ENCODE peak calls at places on chromosomes 16 and 17, in ten cellular contexts. L is GM23248, I is heart left ventricle, V is PC-9, N is tibial nerve, B is H9, U is cardiac muscle cell, Z is brain microvascular endothelial cell, J is SK-N-SH, C is gastrocnemius medialis. Y is an unnamed sample.

GRCh38 chr17:44801880-44802279 is 28.2 kb downstream of the GJC1 start:
- DNase-seq in L (no peak), I (no peak), V (no peak), N (no peak), B (no peak), U (no peak), Z (no peak), J (no peak), C (no peak), Y (no peak)

GRCh38 chr16:67701420-67701819 is 17.7 kb downstream of the GFOD2 start:
- DNase-seq in L (no peak), I (no peak), V (no peak), N (no peak), B (no peak), U (no peak), Z (no peak), J (no peak), C (no peak), Y (no peak)

GRCh38 chr17:4854181-4854681 is 21.1 kb downstream of the MINK1 start:
- DNase-seq in L (peak), I (no peak), V (no peak), N (no peak), B (no peak), U (no peak), Z (no peak), J (no peak), C (no peak), Y (no peak)

GRCh38 chr17:21161498-21162393 is 35.0 kb downstream of the DHRS7B start:
- DNase-seq in L (peak), I (no peak), V (no peak), N (no peak), B (no peak), U (no peak), Z (peak), J (no peak), C (peak), Y (no peak)

GRCh38 chr17:79810138-79811027 is 13.5 kb upstream of the CBX8 start:
- DNase-seq in L (peak), I (peak), V (peak), N (no peak), B (peak), U (peak), Z (peak), J (peak), C (no peak), Y (peak)

GRCh38 chr16:8893976-8894690 is 12.0 kb downstream of the LITAFD start:
- DNase-seq in L (no peak), I (no peak), V (no peak), N (peak), B (no peak), U (no peak), Z (no peak), J (no peak), C (no peak), Y (peak)

GRCh38 chr16:48146131-48146530 is 9.7 kb downstream of the ABCC12 start:
- DNase-seq in L (no peak), I (no peak), V (no peak), N (no peak), B (no peak), U (no peak), Z (no peak), J (no peak), C (no peak), Y (no peak)

GRCh38 chr17:41340934-41341861 is 9.4 kb downstream of the KRT33A start:
- DNase-seq in L (no peak), I (no peak), V (no peak), N (no peak), B (no peak), U (no peak), Z (no peak), J (no peak), C (no peak), Y (no peak)

GRCh38 chr17:27038676-27039075 is 255.2 kb upstream of the WSB1 start:
- DNase-seq in L (no peak), I (no peak), V (no peak), N (no peak), B (no peak), U (no peak), Z (no peak), J (peak), C (no peak), Y (no peak)

GRCh38 chr16:53504161-53504663 is 1.2 kb upstream of the AKTIP start:
- DNase-seq in L (peak), I (peak), V (no peak), N (no peak), B (no peak), U (peak), Z (peak), J (peak), C (peak), Y (peak)

GRCh38 chr16:49856741-49857330 is 924 bp upstream of the ZNF423 start:
- DNase-seq in L (peak), I (peak), V (no peak), N (peak), B (peak), U (peak), Z (peak), J (peak), C (peak), Y (peak)
- H3K27ac ChIP-seq in L (no peak), I (peak), V (no peak), N (peak), B (no peak), U (peak), Z (no peak), J (peak), C (peak), Y (peak)

DNA sequence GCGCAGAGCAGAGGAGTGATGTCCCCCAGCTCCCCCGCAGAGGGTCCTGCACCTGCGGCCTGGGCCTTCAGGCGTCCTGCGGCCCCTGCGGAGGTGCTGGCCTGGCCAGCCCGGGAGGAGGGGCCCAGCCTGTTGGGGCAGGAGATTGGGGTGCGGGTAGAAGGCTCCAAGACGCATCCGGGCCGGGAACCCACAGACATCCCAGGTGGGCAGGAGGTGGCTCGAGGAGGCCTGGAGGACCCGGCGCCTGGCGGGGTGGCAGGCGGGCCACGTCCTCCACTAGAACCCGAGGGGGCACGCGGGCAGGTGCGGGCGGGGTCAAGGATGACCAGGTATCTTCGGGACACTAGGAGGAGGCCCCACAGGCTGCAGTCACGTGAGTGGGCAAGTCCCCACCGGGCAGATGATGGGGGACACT is 647 bp upstream of the SECTM1 start:
- DNase-seq in L (no peak), I (no peak), V (no peak), N (no peak), B (peak), U (no peak), Z (no peak), J (no peak), C (no peak), Y (peak)
- H3K27ac ChIP-seq in L (no peak), I (peak), V (no peak), N (peak), B (no peak), U (no peak), Z (no peak), J (no peak), C (peak), Y (peak)

GRCh38 chr17:887842-888214 is 91.7 kb downstream of the NXN start:
- DNase-seq in L (no peak), I (no peak), V (no peak), N (no peak), B (no peak), U (no peak), Z (no peak), J (no peak), C (no peak), Y (no peak)
- H3K27ac ChIP-seq in L (no peak), I (no peak), V (no peak), N (peak), B (peak), U (peak), Z (no peak), J (no peak), C (peak), Y (no peak)

DNA sequence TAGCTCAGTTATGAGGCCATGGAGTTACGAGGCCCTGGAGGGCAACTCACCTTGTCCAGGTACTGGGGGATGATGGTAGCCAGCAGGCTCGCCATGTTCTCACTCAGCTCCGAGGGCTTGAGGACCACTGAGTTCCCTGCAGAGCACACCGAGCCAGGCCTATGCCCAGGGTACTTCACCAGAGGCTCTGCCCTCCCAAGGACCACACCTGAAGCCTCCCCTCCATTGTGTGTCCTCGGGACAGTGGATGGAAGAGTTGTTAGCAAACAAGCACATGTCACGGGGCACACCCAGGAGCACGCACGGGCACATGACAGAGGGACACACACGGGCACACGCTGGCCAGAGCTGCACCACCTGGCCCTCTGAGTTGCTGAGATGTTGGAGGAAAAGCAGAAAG is 5.6 kb downstream of the ALDH3A1 start:
- DNase-seq in L (no peak), I (no peak), V (no peak), N (no peak), B (no peak), U (no peak), Z (no peak), J (no peak), C (no peak), Y (no peak)
- H3K27ac ChIP-seq in L (no peak), I (no peak), V (no peak), N (no peak), B (no peak), U (no peak), Z (no peak), J (no peak), C (no peak), Y (no peak)

GRCh38 chr16:69407702-69408323 is 16.6 kb upstream of the CYB5B start:
- DNase-seq in L (no peak), I (no peak), V (no peak), N (no peak), B (no peak), U (no peak), Z (no peak), J (no peak), C (no peak), Y (no peak)
- H3K27ac ChIP-seq in L (no peak), I (no peak), V (no peak), N (no peak), B (no peak), U (no peak), Z (no peak), J (no peak), C (no peak), Y (no peak)

DNA sequence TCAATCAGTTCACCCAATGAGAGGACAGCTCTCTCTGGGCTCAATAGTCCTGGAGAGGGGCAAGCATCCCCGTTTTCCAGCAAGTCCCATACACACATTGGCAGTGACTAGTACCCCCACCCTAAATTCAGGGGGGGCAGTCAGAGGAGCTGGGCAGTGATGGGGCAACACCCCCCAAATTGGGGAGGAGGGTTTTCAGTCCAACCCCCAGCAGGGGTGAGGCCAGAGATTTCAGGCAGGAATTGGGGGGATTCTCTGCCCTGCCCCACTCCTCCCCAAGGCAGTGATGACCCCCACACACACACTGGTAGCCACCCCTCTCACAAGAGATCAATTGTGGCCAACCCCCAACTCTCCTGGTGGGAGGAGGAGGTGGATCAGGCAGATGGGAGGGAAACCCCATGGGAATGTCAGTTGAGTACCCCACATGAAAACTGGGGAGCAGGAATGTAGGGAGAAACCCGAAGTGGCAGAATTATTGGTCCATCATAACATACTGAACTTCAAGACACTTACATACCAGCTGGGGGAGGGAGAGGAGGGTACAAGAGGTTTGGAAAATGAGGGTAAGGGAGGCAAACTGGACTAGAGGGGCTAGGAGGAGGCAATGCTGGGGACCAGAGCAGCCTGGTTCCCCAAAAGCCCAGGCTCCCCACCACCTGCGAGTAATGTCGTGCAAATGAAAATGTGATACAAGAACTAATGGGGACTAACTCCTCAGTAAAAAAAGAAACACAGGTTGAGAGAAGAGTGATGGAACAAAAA is 3.1 kb downstream of the VAMP2 start:
- DNase-seq in L (no peak), I (peak), V (no peak), N (no peak), B (no peak), U (no peak), Z (no peak), J (no peak), C (no peak), Y (peak)
- H3K27ac ChIP-seq in L (no peak), I (peak), V (no peak), N (peak), B (no peak), U (no peak), Z (no peak), J (no peak), C (peak), Y (peak)

Y was measured in spleen.